ENCODE peak calls at places on chromosomes 2 and 18, in six cellular contexts. D is choroid plexus epithelial cell, G is coronary artery, Y is mesothelial cell of epicardium, P is body of pancreas, X is cardiac muscle cell. S is an unnamed sample.

GRCh38 chr2:104758199-104758620 is 95.7 kb upstream of the POU3F3 start:
- DNase-seq in D (peak), Y (no peak), P (no peak), X (no peak), G (peak), S (no peak)

GRCh38 chr2:164694275-164694695 is 73.0 kb upstream of the GRB14 start:
- DNase-seq in X (no peak), D (no peak), G (no peak), Y (no peak), P (no peak), S (no peak)

GRCh38 chr2:219638948-219639341 is 11.5 kb downstream of the SLC4A3 start:
- DNase-seq in D (no peak), X (no peak), P (no peak), G (no peak), Y (no peak), S (no peak)

GRCh38 chr2:28036307-28036706 is 145.8 kb downstream of the BABAM2 start:
- DNase-seq in P (no peak), Y (no peak), G (no peak), X (no peak), D (no peak), S (peak)

GRCh38 chr2:23055251-23055650 is 329.7 kb upstream of the KLHL29 start:
- DNase-seq in P (no peak), D (no peak), Y (no peak), G (no peak), X (no peak), S (no peak)

GRCh38 chr2:161938335-161938734 is 135.7 kb downstream of the DPP4 start:
- DNase-seq in P (no peak), X (no peak), G (no peak), Y (no peak), D (no peak), S (no peak)

GRCh38 chr2:191189112-191189635 is 38.4 kb upstream of the STAT4 start:
- DNase-seq in Y (no peak), X (no peak), G (no peak), P (no peak), D (no peak), S (no peak)

GRCh38 chr18:51397347-51397962 is 200.0 kb upstream of the MEX3C start:
- DNase-seq in Y (no peak), G (no peak), X (no peak), D (no peak), P (no peak), S (no peak)

GRCh38 chr2:73257425-73258125 is 23.5 kb downstream of the CCT7 start:
- DNase-seq in X (no peak), G (no peak), D (no peak), Y (no peak), P (no peak), S (no peak)

GRCh38 chr2:135055182-135055786 is 3.2 kb downstream of the RAB3GAP1 start:
- DNase-seq in X (peak), Y (no peak), P (no peak), G (no peak), D (peak), S (peak)

GRCh38 chr2:86764661-86765307 is 25.9 kb downstream of the CD8A start:
- DNase-seq in P (no peak), Y (no peak), X (peak), G (no peak), D (peak), S (peak)

GRCh38 chr2:21633531-21634310 is 510.0 kb downstream of the TDRD15 start:
- DNase-seq in G (no peak), P (no peak), Y (no peak), X (no peak), D (no peak), S (no peak)

GRCh38 chr2:27347641-27348040 is 8.9 kb downstream of the GTF3C2 start:
- DNase-seq in Y (no peak), D (no peak), G (no peak), P (no peak), X (no peak), S (peak)

GRCh38 chr2:239762106-239762505 is 263.0 kb downstream of the NDUFA10 start:
- DNase-seq in D (no peak), Y (no peak), X (no peak), G (no peak), P (no peak), S (no peak)

GRCh38 chr2:229980440-229981184 is 58.3 kb downstream of the FBXO36 start:
- DNase-seq in X (peak), D (peak), G (peak), P (peak), Y (no peak), S (peak)

GRCh38 chr2:25333981-25334380 is 7.7 kb downstream of the DNMT3A start:
- DNase-seq in G (no peak), Y (no peak), P (no peak), X (no peak), D (no peak), S (no peak)

GRCh38 chr2:99765919-99766318 is 276.1 kb upstream of the REV1 start:
- DNase-seq in P (no peak), D (no peak), G (no peak), Y (no peak), X (no peak), S (no peak)

GRCh38 chr2:95344656-95345055 is 47.5 kb downstream of the KCNIP3 start:
- DNase-seq in P (no peak), G (no peak), X (no peak), Y (no peak), D (no peak), S (no peak)

GRCh38 chr2:20962939-20963543 is 80.8 kb downstream of the APOB start:
- DNase-seq in G (peak), Y (peak), P (peak), X (peak), D (peak), S (peak)

GRCh38 chr2:3486047-3487027 is 33.0 kb downstream of the ADI1 start:
- DNase-seq in G (no peak), Y (no peak), X (no peak), P (peak), D (no peak), S (no peak)

GRCh38 chr2:166625670-166626069 is 131.6 kb upstream of the SCN7A start:
- DNase-seq in G (no peak), D (no peak), P (no peak), X (no peak), Y (no peak), S (peak)

GRCh38 chr2:173623411-173624076 is 268.9 kb downstream of the CDCA7 start:
- DNase-seq in D (no peak), Y (no peak), G (no peak), P (no peak), X (no peak), S (no peak)

GRCh38 chr2:185179783-185180182 is 558.8 kb upstream of the FSIP2 start:
- DNase-seq in X (no peak), G (no peak), D (no peak), Y (no peak), P (no peak), S (no peak)

GRCh38 chr18:79877163-79878091 is 74.0 kb downstream of the SLC66A2 start:
- DNase-seq in D (no peak), Y (no peak), X (no peak), P (no peak), G (peak), S (peak)

GRCh38 chr2:165827219-165827920 is 33.3 kb upstream of the GALNT3 start:
- DNase-seq in D (no peak), P (no peak), X (no peak), G (no peak), Y (no peak), S (no peak)

GRCh38 chr2:85851253-85851955 is 37.4 kb downstream of the ST3GAL5 start:
- DNase-seq in G (no peak), P (no peak), X (no peak), D (no peak), Y (no peak), S (peak)

GRCh38 chr2:190736355-190736754 is 87.5 kb downstream of the NAB1 start:
- DNase-seq in Y (no peak), X (no peak), G (no peak), D (no peak), P (no peak), S (no peak)

GRCh38 chr2:212926948-212927347 is 224.5 kb downstream of the IKZF2 start:
- DNase-seq in G (no peak), P (no peak), X (peak), Y (no peak), D (peak), S (no peak)

GRCh38 chr18:33755918-33756590 is 178.0 kb downstream of the ASXL3 start:
- DNase-seq in Y (no peak), G (no peak), P (no peak), D (peak), X (peak), S (peak)

GRCh38 chr2:230295192-230295591 is 31.8 kb upstream of the SP140L start:
- DNase-seq in P (no peak), Y (no peak), G (no peak), D (no peak), X (no peak), S (no peak)

GRCh38 chr2:188524519-188525113 is 232.9 kb downstream of the GULP1 start:
- DNase-seq in X (peak), P (peak), D (peak), G (no peak), Y (no peak), S (peak)

GRCh38 chr18:37400832-37401231 is 164.8 kb downstream of the CELF4 start:
- DNase-seq in X (no peak), Y (no peak), D (no peak), P (no peak), G (no peak), S (no peak)

GRCh38 chr2:170930132-170931109 is 1.4 kb downstream of the GORASP2 start:
- DNase-seq in D (peak), X (peak), P (peak), G (no peak), Y (no peak), S (no peak)

GRCh38 chr18:6729247-6730091 is at the start of gene ARHGAP28:
- DNase-seq in Y (peak), G (no peak), X (peak), D (peak), P (peak), S (peak)

GRCh38 chr2:122748552-122749011 is 993.1 kb downstream of the TSN start:
- DNase-seq in D (peak), G (no peak), P (no peak), X (peak), Y (no peak), S (peak)
- TF ChIP-seq CTCF in D (no peak), G (no peak), P (no peak), X (peak), Y (no peak), S (no peak)

GRCh38 chr18:78876868-78877267 is 102.8 kb upstream of the SALL3 start:
- DNase-seq in Y (no peak), X (no peak), G (peak), D (no peak), P (no peak), S (no peak)

GRCh38 chr18:78878335-78878734 is 101.3 kb upstream of the SALL3 start:
- DNase-seq in Y (no peak), P (no peak), X (no peak), G (no peak), D (no peak), S (no peak)

GRCh38 chr18:78873916-78874505 is 105.6 kb upstream of the SALL3 start:
- DNase-seq in P (no peak), X (no peak), D (no peak), G (no peak), Y (no peak), S (no peak)

GRCh38 chr18:78875998-78876650 is 103.5 kb upstream of the SALL3 start:
- DNase-seq in G (peak), X (no peak), D (no peak), Y (no peak), P (no peak), S (no peak)

GRCh38 chr18:78875268-78875997 is 104.2 kb upstream of the SALL3 start:
- DNase-seq in G (no peak), D (peak), P (peak), X (peak), Y (no peak), S (no peak)
- TF ChIP-seq CTCF in G (no peak), D (peak), P (peak), X (peak), Y (peak), S (peak)

GRCh38 chr2:110741491-110741980 is 9.2 kb downstream of the ACOXL start:
- DNase-seq in P (no peak), Y (no peak), D (no peak), G (no peak), X (peak), S (no peak)
- TF ChIP-seq CTCF in P (no peak), Y (no peak), D (peak), G (no peak), X (peak), S (no peak)

DNA sequence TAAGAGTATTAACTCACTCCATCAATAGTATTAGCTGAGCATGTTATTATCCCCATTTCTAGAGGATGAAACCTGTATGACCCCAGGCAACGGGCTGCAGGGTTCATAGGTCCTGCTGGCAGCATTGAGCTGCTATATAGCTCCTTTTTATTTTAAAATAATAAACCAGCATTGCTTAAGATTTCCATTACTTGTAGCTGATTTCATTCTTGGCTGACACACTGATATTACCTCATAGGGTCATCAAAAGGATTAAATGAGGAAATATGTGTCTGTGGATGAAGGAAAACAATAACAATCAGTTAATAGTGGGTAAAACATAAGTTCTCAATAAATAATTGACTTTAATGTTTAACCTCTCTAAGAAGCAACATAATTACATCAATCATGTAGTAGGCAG is 48.3 kb upstream of the NRP2 start:
- DNase-seq in Y (no peak), G (no peak), P (no peak), D (peak), X (peak), S (peak)
- TF ChIP-seq CTCF in Y (no peak), G (no peak), P (no peak), D (no peak), X (no peak), S (no peak)

GRCh38 chr18:12455511-12455910 is 47.8 kb downstream of the PRELID3A start:
- DNase-seq in X (peak), Y (no peak), D (peak), P (no peak), G (no peak), S (peak)

GRCh38 chr18:12449040-12449814 is 41.5 kb downstream of the PRELID3A start:
- DNase-seq in X (no peak), P (no peak), Y (no peak), D (no peak), G (no peak), S (no peak)

GRCh38 chr18:12458761-12459160 is 51.0 kb downstream of the PRELID3A start:
- DNase-seq in D (no peak), P (no peak), X (no peak), G (no peak), Y (no peak), S (peak)

GRCh38 chr18:12452801-12453200 is 45.1 kb downstream of the PRELID3A start:
- DNase-seq in D (no peak), Y (no peak), G (no peak), P (no peak), X (no peak), S (no peak)
- TF ChIP-seq CTCF in D (no peak), Y (no peak), G (no peak), P (no peak), X (no peak), S (no peak)

DNA sequence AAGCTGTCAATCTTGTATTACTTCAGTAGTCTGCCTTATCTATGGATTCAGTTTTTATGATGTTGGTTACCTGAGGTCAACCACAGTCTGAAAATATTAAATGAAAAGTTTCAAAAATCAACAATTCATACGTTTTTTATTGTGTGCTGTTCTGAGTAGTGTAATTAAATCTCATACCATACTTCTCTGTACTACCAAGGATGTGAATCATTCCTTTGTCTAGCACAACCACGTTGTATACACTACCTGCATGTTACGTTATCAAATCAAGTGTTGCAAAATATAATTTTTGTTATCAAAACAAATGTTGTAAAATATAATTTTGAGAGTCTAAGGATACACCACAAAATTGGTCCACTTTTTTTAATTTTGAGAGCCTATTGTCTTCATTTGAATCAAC is 590.2 kb upstream of the SETBP1 start:
- DNase-seq in X (no peak), D (no peak), G (no peak), P (no peak), Y (no peak), S (no peak)
- TF ChIP-seq CTCF in X (no peak), D (no peak), G (no peak), P (no peak), Y (no peak), S (no peak)

GRCh38 chr2:9573840-9574239 is 18.2 kb upstream of the ADAM17 start:
- DNase-seq in P (no peak), Y (no peak), X (no peak), G (no peak), D (no peak), S (no peak)
- TF ChIP-seq CTCF in P (no peak), Y (no peak), X (no peak), G (no peak), D (no peak), S (no peak)